ENCODE peak calls at places on chromosomes 13 and 19, in four cellular contexts. One of them, this sample, is unnamed.

GRCh38 chr19:10424011-10424637 is 3.8 kb downstream of the PDE4A start:
- DNase-seq in ovary: peak; percentile 67
- DNase-seq in neuronal stem cell: peak; percentile 84
- DNase-seq in HCT116: no peak
- DNase-seq in this sample: peak; percentile 83

GRCh38 chr19:39951686-39952085 is 17.3 kb upstream of the FCGBP start:
- DNase-seq in ovary: no peak
- DNase-seq in neuronal stem cell: no peak
- DNase-seq in HCT116: no peak
- DNase-seq in this sample: no peak

GRCh38 chr19:7191946-7192691 is 102.1 kb downstream of the INSR start:
- DNase-seq in neuronal stem cell: no peak
- DNase-seq in HCT116: no peak
- DNase-seq in ovary: no peak
- DNase-seq in this sample: no peak

GRCh38 chr19:10812902-10813404 is 23.1 kb downstream of the TMED1 start:
- DNase-seq in ovary: no peak
- DNase-seq in neuronal stem cell: no peak
- DNase-seq in HCT116: no peak
- DNase-seq in this sample: no peak

GRCh38 chr19:2270157-2270571 is 11.8 kb downstream of the PEAK3 start:
- DNase-seq in neuronal stem cell: no peak
- DNase-seq in HCT116: no peak
- DNase-seq in ovary: peak; percentile 70
- DNase-seq in this sample: no peak

GRCh38 chr13:86974251-86974994 is 696.7 kb upstream of the SLITRK5 start:
- DNase-seq in neuronal stem cell: no peak
- DNase-seq in HCT116: no peak
- DNase-seq in ovary: no peak
- DNase-seq in this sample: no peak

GRCh38 chr13:40230833-40231266 is 435.6 kb downstream of the FOXO1 start:
- DNase-seq in HCT116: no peak
- DNase-seq in ovary: no peak
- DNase-seq in neuronal stem cell: no peak
- DNase-seq in this sample: peak; percentile 60

GRCh38 chr13:41590643-41591042 is 133.3 kb downstream of the RGCC start:
- DNase-seq in HCT116: no peak
- DNase-seq in ovary: no peak
- DNase-seq in neuronal stem cell: no peak
- DNase-seq in this sample: no peak

GRCh38 chr13:40983725-40984669 is 35.1 kb downstream of the ELF1 start:
- DNase-seq in HCT116: no peak
- DNase-seq in ovary: no peak
- DNase-seq in neuronal stem cell: no peak
- DNase-seq in this sample: peak; percentile 8

DNA sequence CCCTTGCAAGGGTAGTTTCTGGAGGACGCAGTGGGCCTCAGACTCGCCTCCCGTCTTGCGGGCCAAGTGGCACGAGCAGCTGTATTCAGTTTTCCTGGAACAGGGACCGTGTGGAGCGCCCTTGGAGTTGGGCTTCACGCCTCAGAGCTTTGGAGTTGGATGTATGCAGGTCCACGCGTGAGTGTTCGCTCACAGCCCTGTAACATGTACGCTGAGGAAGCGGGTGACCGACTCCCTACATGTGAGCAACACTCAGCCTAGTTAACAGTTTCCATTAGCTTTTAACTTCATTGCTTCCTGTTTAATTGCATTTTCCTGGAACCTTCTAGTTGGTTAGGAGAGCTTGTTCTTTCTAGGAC is 659 bp downstream of the TM9SF2 start:
- DNase-seq in neuronal stem cell: no peak
- DNase-seq in ovary: peak; percentile 23
- DNase-seq in HCT116: no peak
- DNase-seq in this sample: peak; percentile 37
- H3K4me1 ChIP-seq in neuronal stem cell: peaks cover 7% of the 10 kb centered on the region
- H3K4me1 ChIP-seq in ovary: peaks cover 5% of the 10 kb centered on the region
- H3K4me1 ChIP-seq in HCT116: peaks cover 64% of the 10 kb centered on the region
- H3K4me1 ChIP-seq in this sample: peaks cover 14% of the 10 kb centered on the region

DNA sequence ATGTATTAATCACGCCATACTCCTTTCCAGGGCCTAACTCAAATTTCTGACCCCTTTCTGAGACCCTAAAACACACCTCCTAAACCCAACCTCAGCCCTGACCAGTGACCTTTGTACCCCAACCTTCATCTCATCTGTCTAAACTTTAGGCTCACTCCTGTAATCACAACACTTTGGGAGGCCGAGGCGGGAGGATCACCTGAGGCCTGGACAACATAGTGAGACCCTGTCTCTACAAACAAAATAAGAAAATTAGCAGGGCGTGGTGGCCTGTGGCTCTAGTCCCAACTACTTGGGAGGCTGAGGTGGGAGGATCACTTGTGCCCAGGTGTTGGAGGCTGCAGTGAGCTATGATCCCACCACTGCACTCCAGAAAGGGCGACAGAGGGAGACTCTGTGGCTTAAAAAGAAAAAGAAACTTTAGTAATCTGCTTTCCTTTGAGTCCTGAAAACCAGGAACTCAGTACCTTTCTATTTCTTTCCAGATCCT is 4.7 kb downstream of the RTN2 start:
- DNase-seq in HCT116: no peak
- DNase-seq in ovary: no peak
- DNase-seq in neuronal stem cell: no peak
- DNase-seq in this sample: no peak
- H3K4me3 ChIP-seq in HCT116: peak overlapping the region; percentile 63
- H3K4me3 ChIP-seq in ovary: no peak overlapping the region
- H3K4me3 ChIP-seq in neuronal stem cell: no peak overlapping the region
- H3K4me3 ChIP-seq in this sample: peak overlapping the region; percentile 73

DNA sequence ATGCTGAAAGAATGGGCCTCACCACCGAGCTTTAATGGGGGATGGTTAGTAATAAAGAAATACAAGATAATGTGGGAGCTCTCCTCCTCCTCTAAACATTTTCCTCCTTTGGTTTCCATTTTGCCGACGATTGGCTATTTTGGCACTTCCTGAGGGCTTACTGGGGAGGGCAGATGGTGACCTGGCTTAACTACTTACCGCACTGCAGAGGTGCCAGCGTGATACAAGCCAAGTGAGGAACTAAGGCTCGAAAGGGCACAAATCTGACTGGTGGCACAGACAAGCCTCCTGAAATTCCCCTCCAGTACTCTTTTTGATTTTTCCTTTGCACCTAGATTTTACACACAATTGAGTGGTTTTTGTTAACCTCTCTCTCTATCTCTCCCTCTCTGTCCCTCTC is 53.3 kb upstream of the RAP2A start:
- DNase-seq in ovary: no peak
- DNase-seq in neuronal stem cell: no peak
- DNase-seq in HCT116: no peak
- DNase-seq in this sample: no peak
- H3K27ac ChIP-seq in ovary: no peak overlapping the region
- H3K27ac ChIP-seq in neuronal stem cell: no peak overlapping the region
- H3K27ac ChIP-seq in HCT116: no peak overlapping the region
- H3K27ac ChIP-seq in this sample: no peak overlapping the region

DNA sequence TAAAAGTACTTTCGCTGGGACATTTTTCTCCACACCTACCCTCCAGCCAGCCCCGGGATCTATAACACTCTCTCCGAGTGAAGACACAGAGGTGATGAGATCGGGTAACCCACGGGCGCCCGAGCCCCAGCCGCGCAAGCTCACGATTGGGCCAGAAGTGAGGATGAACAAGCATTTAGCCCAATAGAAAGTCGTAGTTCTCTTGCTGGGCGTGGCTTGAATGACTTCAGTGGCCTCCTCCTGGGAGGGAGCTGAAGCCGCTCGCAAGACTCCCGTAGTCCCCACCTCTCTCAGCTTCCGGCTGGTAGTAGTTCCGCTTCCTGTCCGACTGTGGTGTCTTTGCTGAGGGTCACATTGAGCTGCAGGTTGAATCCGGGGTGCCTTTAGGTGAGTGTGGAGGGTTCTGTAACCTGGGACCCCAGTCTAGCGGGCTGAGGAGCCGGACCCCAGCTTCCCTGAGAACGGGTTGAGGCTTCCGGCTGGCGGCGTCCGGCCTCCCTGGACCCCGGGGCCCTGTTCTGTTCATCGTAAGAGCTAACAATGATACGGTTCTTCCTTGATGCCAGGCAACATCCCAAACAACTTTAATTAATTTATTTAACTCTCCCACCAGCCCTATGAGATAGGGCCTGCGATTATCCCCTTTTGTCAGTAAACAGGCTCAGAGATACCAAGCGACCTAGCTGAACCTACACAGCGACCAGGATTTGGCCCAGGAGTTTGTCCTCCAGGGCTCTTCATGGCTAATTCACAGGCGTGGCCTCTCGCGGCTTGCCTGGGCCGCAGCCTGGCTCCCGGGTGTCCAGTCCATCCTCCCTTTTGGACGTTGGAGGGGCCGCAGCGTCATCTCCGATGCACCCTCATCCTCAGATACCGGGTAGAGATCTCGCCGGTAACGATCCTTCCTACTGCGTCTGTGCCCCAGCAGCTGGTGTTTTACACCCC is at the start of gene COX6B1:
- DNase-seq in ovary: peak; percentile 94
- DNase-seq in neuronal stem cell: peak; percentile 88
- DNase-seq in HCT116: peak; percentile 94
- DNase-seq in this sample: peak; percentile 97
- H3K4me1 ChIP-seq in ovary: peaks cover 10% of the 10 kb centered on the region
- H3K4me1 ChIP-seq in neuronal stem cell: peaks cover 8% of the 10 kb centered on the region
- H3K4me1 ChIP-seq in HCT116: peaks cover 41% of the 10 kb centered on the region
- H3K4me1 ChIP-seq in this sample: no peaks in the 10 kb centered on the region

GRCh38 chr13:57629821-57630235 is 1.7 kb upstream of the PCDH17 start:
- DNase-seq in ovary: peak; percentile 61
- DNase-seq in neuronal stem cell: peak; percentile 97
- DNase-seq in HCT116: no peak
- DNase-seq in this sample: no peak

GRCh38 chr13:57630661-57631606 is 610 bp upstream of the PCDH17 start:
- DNase-seq in HCT116: no peak
- DNase-seq in neuronal stem cell: no peak
- DNase-seq in ovary: no peak
- DNase-seq in this sample: peak; percentile 9

GRCh38 chr13:57631607-57632275 is at the start of gene PCDH17:
- DNase-seq in ovary: no peak
- DNase-seq in HCT116: no peak
- DNase-seq in neuronal stem cell: peak; percentile 54
- DNase-seq in this sample: no peak

GRCh38 chr13:57627663-57628062 is 3.9 kb upstream of the PCDH17 start:
- DNase-seq in neuronal stem cell: no peak
- DNase-seq in ovary: no peak
- DNase-seq in HCT116: no peak
- DNase-seq in this sample: peak; percentile 70

DNA sequence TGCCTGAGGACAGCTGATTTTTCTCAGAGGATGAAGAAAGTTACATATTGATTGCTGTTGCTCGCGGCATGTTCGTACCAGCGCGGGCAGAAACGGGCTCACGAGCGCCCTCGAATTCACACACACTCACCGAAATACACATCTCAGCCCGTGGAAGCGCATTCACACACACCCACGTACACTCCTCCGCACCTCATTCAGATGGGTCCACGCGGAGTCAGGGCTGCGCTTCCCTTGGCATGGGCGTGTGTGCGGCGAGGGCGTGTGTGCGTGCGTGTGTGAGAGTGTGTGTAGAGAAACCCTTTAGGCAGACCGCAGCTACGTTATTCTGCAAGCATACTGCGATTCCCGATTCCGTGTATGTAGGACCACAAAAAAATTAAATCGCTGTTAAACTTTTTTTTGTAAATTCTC is 2.1 kb upstream of the PCDH17 start:
- DNase-seq in neuronal stem cell: no peak
- DNase-seq in HCT116: no peak
- DNase-seq in ovary: no peak
- DNase-seq in this sample: no peak
- H3K4me3 ChIP-seq in neuronal stem cell: peak overlapping the region; percentile 94
- H3K4me3 ChIP-seq in HCT116: no peak overlapping the region
- H3K4me3 ChIP-seq in ovary: peak overlapping the region; percentile 14
- H3K4me3 ChIP-seq in this sample: no peak overlapping the region

DNA sequence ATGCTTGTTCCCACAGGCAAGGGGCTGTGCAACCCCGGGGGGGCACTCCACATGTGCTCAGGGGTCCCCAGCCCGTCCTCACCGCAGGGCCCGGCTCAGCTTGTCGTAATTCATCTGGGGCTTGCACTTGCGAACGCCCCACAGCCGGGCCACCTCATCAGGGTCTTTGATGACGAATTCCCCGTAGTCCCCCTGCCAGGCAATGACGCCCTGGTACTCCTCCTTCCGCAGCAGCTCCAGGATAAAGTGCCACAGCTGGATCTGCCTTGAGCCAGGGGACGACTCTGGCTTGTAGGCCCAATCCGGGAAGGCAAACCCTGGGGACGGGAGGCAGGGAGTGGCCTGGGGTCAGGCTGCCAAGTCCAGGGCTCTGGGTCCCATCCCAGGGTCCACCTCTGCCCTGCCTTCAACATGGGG is 4.7 kb downstream of the ERF start:
- DNase-seq in ovary: no peak
- DNase-seq in neuronal stem cell: no peak
- DNase-seq in HCT116: no peak
- DNase-seq in this sample: no peak
- H3K27ac ChIP-seq in ovary: peak overlapping the region; percentile 44
- H3K27ac ChIP-seq in neuronal stem cell: no peak overlapping the region
- H3K27ac ChIP-seq in HCT116: peak overlapping the region; percentile 33
- H3K27ac ChIP-seq in this sample: no peak overlapping the region